ENCODE peak calls at places on chromosome 13, in five cellular contexts. K, H, U, N and T are unnamed samples.

GRCh38 chr13:41053384-41053826 is 7.9 kb upstream of the WBP4 start:
- DNase-seq in N (peak; percentile 14), U (peak; percentile 49), K (no peak), H (peak; percentile 79), T (no peak)

GRCh38 chr13:68030152-68030809 is 800.1 kb upstream of the PCDH9 start:
- DNase-seq in U (no peak), N (no peak), K (no peak), H (peak; percentile 3), T (no peak)

GRCh38 chr13:97223711-97224461 is 1.8 kb downstream of the MBNL2 start:
- DNase-seq in N (peak; percentile 66), H (no peak), U (peak; percentile 96), K (no peak), T (peak; percentile 53)

GRCh38 chr13:91714726-91715334 is 316.4 kb downstream of the GPC5 start:
- DNase-seq in U (no peak), K (peak; percentile 9), N (no peak), H (no peak), T (no peak)

GRCh38 chr13:96785986-96786385 is 208.3 kb downstream of the OXGR1 start:
- DNase-seq in H (no peak), U (no peak), K (no peak), N (no peak), T (no peak)

GRCh38 chr13:28077231-28077630 is 23.1 kb downstream of the FLT3 start:
- DNase-seq in U (no peak), N (no peak), K (no peak), H (no peak), T (no peak)

GRCh38 chr13:36480726-36481485 is 48.6 kb downstream of the CCNA1 start:
- DNase-seq in U (no peak), N (no peak), K (no peak), H (no peak), T (no peak)

GRCh38 chr13:77891486-77891885 is 27.1 kb downstream of the EDNRB start:
- DNase-seq in H (no peak), N (no peak), U (no peak), K (no peak), T (no peak)

GRCh38 chr13:43831088-43831487 is 44.3 kb upstream of the ENOX1 start:
- DNase-seq in U (peak; percentile 61), K (no peak), N (no peak), H (no peak), T (no peak)

GRCh38 chr13:22074403-22074802 is 403.5 kb downstream of the FGF9 start:
- DNase-seq in K (no peak), N (no peak), U (no peak), H (no peak), T (no peak)

GRCh38 chr13:76887070-76887563 is 912 bp upstream of the KCTD12 start:
- DNase-seq in H (no peak), U (no peak), N (no peak), K (peak; percentile 26), T (no peak)

GRCh38 chr13:100124265-100124664 is 35.4 kb downstream of the PCCA start:
- DNase-seq in K (no peak), U (peak; percentile 64), H (no peak), N (peak; percentile 4), T (no peak)

GRCh38 chr13:28338202-28338601 is 156.7 kb downstream of the FLT1 start:
- DNase-seq in U (no peak), K (no peak), N (no peak), H (no peak), T (no peak)

GRCh38 chr13:66933994-66934393 is 296.1 kb downstream of the PCDH9 start:
- DNase-seq in U (peak; percentile 90), H (no peak), N (peak; percentile 57), K (no peak), T (peak; percentile 94)

GRCh38 chr13:43054803-43055802 is 31.7 kb downstream of the DNAJC15 start:
- DNase-seq in H (no peak), K (no peak), N (peak; percentile 2), U (peak; percentile 87), T (peak; percentile 10)

GRCh38 chr13:33381906-33382305 is 96.4 kb upstream of the STARD13 start:
- DNase-seq in K (no peak), N (no peak), U (no peak), H (no peak), T (no peak)

GRCh38 chr13:51778407-51778806 is 25.6 kb downstream of the DHRS12 start:
- DNase-seq in K (no peak), U (no peak), N (no peak), H (no peak), T (no peak)

GRCh38 chr13:22110368-22110767 is 439.5 kb downstream of the FGF9 start:
- DNase-seq in N (no peak), K (no peak), H (no peak), U (no peak), T (no peak)

DNA sequence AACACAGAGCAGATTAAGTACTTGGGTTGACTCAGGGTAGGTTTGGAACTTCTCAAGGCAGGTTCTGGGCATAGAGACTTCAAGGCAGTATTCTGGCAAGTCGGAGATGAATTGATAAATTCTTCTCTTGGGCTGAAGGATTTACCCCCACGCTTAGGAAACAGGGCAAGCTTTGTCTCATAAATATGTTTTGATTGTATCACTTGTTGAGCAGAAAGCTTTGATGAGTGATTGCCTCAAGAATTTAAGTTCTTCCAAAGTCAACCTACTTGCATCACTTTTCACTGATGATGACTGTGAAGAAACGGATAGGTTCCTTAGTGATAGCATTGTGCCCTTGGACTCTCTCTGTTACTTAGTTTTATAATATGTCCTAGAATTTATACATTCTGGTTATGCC is 258.6 kb upstream of the DACH1 start:
- DNase-seq in U (no peak), K (no peak), H (no peak), N (no peak), T (no peak)
- TF ChIP-seq RCOR1 in U (no peak), K (no peak), H (no peak), N (no peak), T (no peak)

GRCh38 chr13:48318714-48319457 is 15.3 kb downstream of the RB1 start:
- DNase-seq in K (no peak), H (no peak), U (no peak), N (no peak), T (no peak)

GRCh38 chr13:48318014-48318713 is 14.6 kb downstream of the RB1 start:
- DNase-seq in U (no peak), H (no peak), N (no peak), K (no peak), T (no peak)

GRCh38 chr13:48315981-48316380 is 12.4 kb downstream of the RB1 start:
- DNase-seq in K (no peak), N (no peak), H (no peak), U (no peak), T (no peak)

GRCh38 chr13:48316826-48317510 is 13.4 kb downstream of the RB1 start:
- DNase-seq in H (no peak), N (no peak), U (no peak), K (no peak), T (no peak)

DNA sequence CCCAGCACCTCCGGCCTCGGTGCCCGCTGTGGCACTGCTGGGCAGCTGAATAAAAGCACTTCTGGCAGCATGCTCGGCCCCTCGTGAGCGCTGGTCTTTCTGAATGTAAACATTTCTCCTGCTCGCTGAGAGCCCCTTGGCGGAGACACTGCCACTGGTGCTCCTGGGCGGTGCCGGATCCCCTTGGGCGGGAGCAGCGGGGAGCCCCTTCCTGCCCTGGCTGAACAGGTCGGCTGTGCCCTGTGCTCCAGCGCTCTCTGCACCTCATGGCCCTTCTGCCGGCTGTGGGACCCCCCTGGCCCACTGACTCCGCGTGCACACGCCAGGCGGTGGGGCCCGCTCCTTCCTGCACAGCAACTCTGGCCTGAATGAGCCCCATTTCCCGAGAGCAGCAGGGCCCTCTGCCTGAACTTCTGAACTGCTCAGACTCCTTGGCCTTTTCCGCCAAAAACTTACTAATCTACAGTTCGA is 14.0 kb downstream of the RB1 start:
- DNase-seq in K (no peak), H (no peak), N (no peak), U (no peak), T (no peak)
- TF ChIP-seq RCOR1 in K (no peak), H (no peak), N (no peak), U (no peak), T (no peak)

GRCh38 chr13:111516712-111517640 is 196.5 kb downstream of the TEX29 start:
- DNase-seq in N (no peak), K (no peak), U (no peak), H (no peak), T (no peak)

GRCh38 chr13:111519041-111519440 is 198.6 kb downstream of the TEX29 start:
- DNase-seq in U (no peak), H (no peak), K (no peak), N (no peak), T (no peak)

GRCh38 chr13:111517641-111518010 is 197.2 kb downstream of the TEX29 start:
- DNase-seq in H (no peak), K (no peak), U (no peak), N (no peak), T (no peak)

GRCh38 chr13:111519490-111520170 is 199.2 kb downstream of the TEX29 start:
- DNase-seq in N (no peak), U (no peak), K (no peak), H (no peak), T (no peak)

GRCh38 chr13:111518161-111518791 is 197.8 kb downstream of the TEX29 start:
- DNase-seq in K (no peak), H (no peak), N (peak; percentile 5), U (no peak), T (no peak)
- TF ChIP-seq RCOR1 in K (no peak), H (no peak), N (no peak), U (no peak), T (no peak)

GRCh38 chr13:47484564-47484963 is 516.5 kb downstream of the SUCLA2 start:
- DNase-seq in K (no peak), U (peak; percentile 89), N (no peak), H (no peak), T (no peak)
- TF ChIP-seq RCOR1 in K (no peak), U (no peak), N (no peak), H (no peak), T (no peak)

GRCh38 chr13:25493930-25494707 is 122.3 kb downstream of the ATP8A2 start:
- DNase-seq in K (no peak), H (no peak), U (no peak), N (no peak), T (no peak)
- TF ChIP-seq RCOR1 in K (no peak), H (no peak), U (no peak), N (no peak), T (no peak)

GRCh38 chr13:106376411-106377112 is 158.9 kb downstream of the EFNB2 start:
- DNase-seq in K (no peak), H (no peak), U (peak; percentile 95), N (no peak), T (peak; percentile 48)
- TF ChIP-seq RCOR1 in K (no peak), H (no peak), U (peak; percentile 16), N (no peak), T (no peak)

GRCh38 chr13:24313449-24313848 is 4.1 kb downstream of the C1QTNF9 start:
- DNase-seq in N (no peak), H (no peak), K (no peak), U (peak; percentile 9), T (peak; percentile 11)
- TF ChIP-seq RCOR1 in N (no peak), H (no peak), K (no peak), U (no peak), T (no peak)